ENCODE peak calls at places on chromosomes 11 and 22, in four cellular contexts. T is chondrocyte, H is fibroblast of lung, F is psoas muscle. K is an unnamed sample.

GRCh38 chr11:30406978-30407762 is 84.3 kb downstream of the ARL14EP start:
- DNase-seq in T (no peak), H (no peak), F (no peak), K (no peak)

GRCh38 chr11:6096417-6096816 is 11.1 kb upstream of the OR56B4 start:
- DNase-seq in T (no peak), F (no peak), H (no peak), K (no peak)

GRCh38 chr11:104581246-104581980 is 316.8 kb downstream of the CASP12 start:
- DNase-seq in T (no peak), H (peak), F (no peak), K (no peak)

GRCh38 chr11:88335284-88335683 is 2.3 kb downstream of the CTSC start:
- DNase-seq in H (no peak), F (no peak), T (no peak), K (no peak)

GRCh38 chr11:87059596-87059995 is 21.9 kb downstream of the TMEM135 start:
- DNase-seq in T (no peak), F (no peak), H (no peak), K (no peak)

GRCh38 chr11:60672255-60672654 is 27.2 kb upstream of the MS4A8 start:
- DNase-seq in F (no peak), H (no peak), T (no peak), K (no peak)

GRCh38 chr11:99911116-99911515 is 776.0 kb upstream of the ARHGAP42 start:
- DNase-seq in H (no peak), T (no peak), F (no peak), K (no peak)

GRCh38 chr11:38818720-38819119 is 2220.7 kb upstream of the RAG2 start:
- DNase-seq in T (no peak), H (no peak), F (no peak), K (no peak)

GRCh38 chr22:19686946-19687345 is 27.4 kb upstream of the SEPTIN5 start:
- DNase-seq in H (no peak), T (no peak), F (no peak), K (no peak)

GRCh38 chr22:31179345-31179744 is 19.4 kb downstream of the RNF185 start:
- DNase-seq in T (no peak), H (no peak), F (peak), K (no peak)

GRCh38 chr11:91773090-91773489 is 451.5 kb upstream of the FAT3 start:
- DNase-seq in H (peak), F (no peak), T (no peak), K (no peak)

GRCh38 chr11:958101-958500 is 32.4 kb downstream of the AP2A2 start:
- DNase-seq in H (no peak), F (no peak), T (no peak), K (no peak)

GRCh38 chr11:75330279-75330678 is 21.2 kb downstream of the ARRB1 start:
- DNase-seq in F (no peak), T (no peak), H (peak), K (no peak)

GRCh38 chr11:106421673-106422292 is 344.3 kb downstream of the AASDHPPT start:
- DNase-seq in F (no peak), T (no peak), H (no peak), K (no peak)

GRCh38 chr11:76810151-76810853 is 27.1 kb downstream of the TSKU start:
- DNase-seq in F (no peak), T (no peak), H (peak), K (no peak)

GRCh38 chr11:12943276-12943675 is 65.8 kb upstream of the RASSF10 start:
- DNase-seq in H (no peak), F (no peak), T (no peak), K (no peak)

GRCh38 chr22:17706451-17706900 is 67.8 kb downstream of the BID start:
- DNase-seq in T (no peak), H (peak), F (no peak), K (no peak)

DNA sequence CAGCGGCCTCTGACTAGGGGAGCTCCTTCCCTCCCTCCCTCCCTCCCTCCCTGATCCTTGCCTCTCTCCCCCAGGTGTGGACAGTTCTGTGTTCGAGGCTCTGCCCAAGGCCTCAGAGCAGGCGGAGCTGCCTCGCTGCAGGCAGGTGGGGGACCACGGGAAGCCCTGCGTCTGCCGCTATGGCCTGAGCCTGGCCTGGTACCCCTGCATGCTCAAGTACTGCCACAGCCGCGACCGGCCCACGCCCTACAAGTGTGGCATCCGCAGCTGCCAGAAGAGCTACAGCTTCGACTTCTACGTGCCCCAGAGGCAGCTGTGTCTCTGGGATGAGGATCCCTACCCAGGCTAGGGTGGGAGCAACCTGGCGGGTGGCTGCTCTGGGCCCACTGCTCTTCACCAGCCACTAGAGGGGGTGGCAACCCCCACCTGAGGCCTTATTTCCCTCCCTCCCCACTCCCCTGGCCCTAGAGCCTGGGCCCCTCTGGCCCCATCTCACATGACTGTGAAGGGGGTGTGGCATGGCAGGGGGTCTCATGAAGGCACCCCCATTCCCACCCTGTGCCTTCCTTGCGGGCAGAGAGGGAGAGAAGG is 11.1 kb upstream of the POU2F3 start:
- DNase-seq in F (no peak), T (no peak), H (no peak), K (no peak)
- TF ChIP-seq CTCF in F (no peak), T (no peak), H (peak), K (no peak)

GRCh38 chr11:107592813-107593212 is 1.9 kb downstream of the ELMOD1 start:
- DNase-seq in F (no peak), T (no peak), H (peak), K (no peak)

GRCh38 chr11:107593941-107594340 is 3.0 kb downstream of the ELMOD1 start:
- DNase-seq in F (no peak), H (no peak), T (no peak), K (no peak)

DNA sequence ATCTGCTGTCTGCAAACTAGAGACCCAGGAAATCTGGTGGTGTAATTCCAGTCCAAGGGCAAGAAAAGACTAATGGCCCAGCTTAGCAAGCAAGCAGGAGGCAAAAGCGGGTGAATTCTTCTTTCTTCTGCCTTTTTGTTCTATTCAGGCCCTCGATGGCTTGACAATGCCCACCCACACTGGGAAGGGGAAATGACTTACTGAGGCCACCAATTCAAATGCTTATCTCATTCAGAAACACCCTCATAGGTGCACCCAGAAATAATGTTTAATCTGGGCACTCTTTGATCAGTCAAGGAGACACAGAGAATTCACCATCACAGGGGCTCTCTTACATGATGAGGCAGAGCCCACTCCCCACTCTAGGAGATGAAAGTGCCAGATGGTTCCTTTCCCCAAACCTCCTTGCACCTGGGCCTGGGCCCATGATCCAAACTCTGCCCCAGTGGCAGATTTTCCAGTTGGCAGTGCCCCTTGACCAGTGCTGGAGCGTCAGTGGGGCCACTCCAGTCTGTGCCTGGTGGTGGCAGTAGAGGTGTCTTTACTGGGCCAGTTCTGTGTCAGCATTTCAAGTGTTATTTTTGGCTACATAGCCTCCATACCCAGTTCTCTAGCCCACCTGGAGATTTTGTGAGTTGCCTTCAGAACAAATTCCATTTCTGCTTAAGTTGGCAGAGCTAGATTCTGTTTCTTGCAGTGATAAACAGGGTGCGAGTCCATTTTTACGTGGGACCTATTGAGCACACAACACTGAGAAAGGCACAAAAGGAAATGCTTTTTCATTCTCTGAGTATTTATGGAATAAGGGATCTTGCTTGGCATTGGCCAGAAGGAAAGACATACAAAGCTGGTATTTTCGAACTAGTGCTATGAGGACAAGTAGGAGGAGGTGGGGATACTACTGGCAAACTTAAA is 7.5 kb downstream of the ELMOD1 start:
- DNase-seq in F (peak), T (no peak), H (no peak), K (no peak)
- TF ChIP-seq CTCF in F (peak), T (peak), H (peak), K (no peak)

GRCh38 chr11:43734256-43734655 is 53.7 kb downstream of the HSD17B12 start:
- DNase-seq in T (no peak), H (no peak), F (no peak), K (no peak)

GRCh38 chr11:43736502-43737193 is 56.1 kb downstream of the HSD17B12 start:
- DNase-seq in H (peak), F (no peak), T (no peak), K (no peak)

GRCh38 chr11:43735115-43735514 is 54.6 kb downstream of the HSD17B12 start:
- DNase-seq in H (no peak), T (no peak), F (no peak), K (no peak)

GRCh38 chr11:43737194-43737575 is 56.6 kb downstream of the HSD17B12 start:
- DNase-seq in F (no peak), H (peak), T (no peak), K (no peak)

GRCh38 chr11:43735931-43736330 is 55.4 kb downstream of the HSD17B12 start:
- DNase-seq in F (no peak), T (no peak), H (peak), K (no peak)
- TF ChIP-seq CTCF in F (no peak), T (peak), H (peak), K (no peak)

GRCh38 chr11:115678942-115679341 is 174.7 kb upstream of the CADM1 start:
- DNase-seq in F (no peak), H (peak), T (no peak), K (no peak)
- TF ChIP-seq CTCF in F (peak), H (peak), T (no peak), K (no peak)

GRCh38 chr11:120696597-120696996 is 185.0 kb downstream of the GRIK4 start:
- DNase-seq in H (no peak), T (no peak), F (no peak), K (no peak)
- TF ChIP-seq CTCF in H (peak), T (peak), F (no peak), K (no peak)

GRCh38 chr11:125429174-125429707 is 66.8 kb downstream of the FEZ1 start:
- DNase-seq in T (no peak), H (peak), F (peak), K (peak)
- TF ChIP-seq CTCF in T (peak), H (peak), F (peak), K (peak)

GRCh38 chr11:117805048-117805447 is 8.0 kb upstream of the DSCAML1 start:
- DNase-seq in T (peak), F (no peak), H (no peak), K (no peak)

GRCh38 chr11:117807482-117808272 is 10.7 kb upstream of the DSCAML1 start:
- DNase-seq in F (peak), T (peak), H (peak), K (peak)

GRCh38 chr11:117806906-117807305 is 9.9 kb upstream of the DSCAML1 start:
- DNase-seq in F (no peak), H (no peak), T (peak), K (no peak)

GRCh38 chr11:117808768-117809167 is 11.8 kb upstream of the DSCAML1 start:
- DNase-seq in T (peak), F (no peak), H (no peak), K (no peak)

DNA sequence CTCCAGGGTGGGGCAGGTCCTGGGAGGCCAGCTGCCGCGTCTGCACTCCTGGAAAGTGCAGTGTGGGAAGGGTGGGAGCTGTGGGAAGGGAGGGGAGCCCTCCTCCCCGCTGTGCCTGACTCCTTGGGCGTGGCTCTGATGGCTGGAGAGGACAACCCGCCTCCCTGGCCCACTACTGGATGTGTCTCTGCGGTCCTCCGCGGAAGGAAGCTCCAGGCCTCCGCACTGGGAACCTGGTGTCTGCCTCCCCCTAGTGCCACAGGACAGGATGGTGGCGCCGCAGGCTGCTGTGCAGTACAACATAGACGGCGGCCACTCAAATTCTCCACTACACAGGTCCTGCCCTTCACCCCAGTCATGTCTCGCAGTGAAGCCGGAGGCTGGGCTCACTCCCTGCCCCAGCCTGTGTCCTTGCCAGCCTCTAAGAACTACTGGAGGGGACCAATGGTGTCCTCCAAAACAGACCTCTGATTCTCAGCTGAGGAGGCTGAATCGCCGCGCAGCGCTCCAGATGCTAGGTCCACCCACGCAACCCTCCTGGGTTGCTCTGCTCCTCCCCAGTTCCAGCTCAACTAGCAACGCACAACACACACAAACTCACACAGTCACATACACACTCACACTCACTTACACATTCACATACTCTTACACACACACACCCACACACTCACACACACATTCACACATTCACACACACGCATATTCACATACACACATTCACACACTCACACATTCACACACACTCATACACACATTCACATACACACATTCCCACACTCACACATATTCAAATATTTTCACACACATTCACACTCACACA is 12.4 kb upstream of the DSCAML1 start:
- DNase-seq in H (no peak), T (peak), F (peak), K (no peak)
- TF ChIP-seq CTCF in H (peak), T (peak), F (peak), K (no peak)

DNA sequence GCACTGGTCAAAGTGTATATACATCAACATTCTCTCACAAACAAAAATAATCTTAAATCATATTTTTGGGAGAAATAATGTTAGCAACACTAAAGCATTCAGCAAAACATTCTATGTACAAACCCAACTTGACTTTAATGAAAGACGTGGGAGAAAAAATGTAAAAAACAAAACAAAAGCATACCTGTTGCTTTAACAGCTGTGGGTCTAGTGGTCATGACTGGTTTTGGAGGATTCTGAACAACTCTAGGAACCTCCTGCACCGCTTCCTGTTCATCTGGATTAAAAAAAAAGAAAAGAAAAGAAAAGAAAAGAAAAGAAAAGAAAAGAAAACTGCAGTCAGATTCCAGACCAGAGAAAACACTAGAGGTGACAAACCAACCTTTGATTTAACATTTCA is 2.1 kb downstream of the FNBP4 start:
- DNase-seq in H (no peak), F (no peak), T (no peak), K (no peak)
- TF ChIP-seq CTCF in H (no peak), F (no peak), T (no peak), K (no peak)